ENCODE peak calls at places on chromosomes 1 and 21, in eight cellular contexts. One of them, this sample, is unnamed.

GRCh38 chr1:178502330-178502714 is 5.6 kb upstream of the CLEC20A start:
- DNase-seq in EL: no peak
- DNase-seq in AG08396: peak; percentile 5
- DNase-seq in upper lobe of right lung: no peak
- DNase-seq in cardiac muscle cell: no peak
- DNase-seq in left ventricle myocardium inferior: no peak
- DNase-seq in G401: no peak
- DNase-seq in epithelial cell of proximal tubule: no peak
- DNase-seq in this sample: no peak

GRCh38 chr1:88801575-88802208 is 89.7 kb downstream of the GTF2B start:
- DNase-seq in EL: peak; percentile 28
- DNase-seq in AG08396: no peak
- DNase-seq in upper lobe of right lung: no peak
- DNase-seq in cardiac muscle cell: no peak
- DNase-seq in left ventricle myocardium inferior: no peak
- DNase-seq in G401: no peak
- DNase-seq in epithelial cell of proximal tubule: no peak
- DNase-seq in this sample: no peak

GRCh38 chr1:59223943-59224639 is 72.8 kb upstream of the FGGY start:
- DNase-seq in EL: no peak
- DNase-seq in AG08396: no peak
- DNase-seq in upper lobe of right lung: no peak
- DNase-seq in cardiac muscle cell: peak; percentile 3
- DNase-seq in left ventricle myocardium inferior: no peak
- DNase-seq in G401: no peak
- DNase-seq in epithelial cell of proximal tubule: no peak
- DNase-seq in this sample: no peak

GRCh38 chr1:166858726-166859419 is 17.2 kb downstream of the TADA1 start:
- DNase-seq in EL: no peak
- DNase-seq in AG08396: no peak
- DNase-seq in upper lobe of right lung: no peak
- DNase-seq in cardiac muscle cell: no peak
- DNase-seq in left ventricle myocardium inferior: no peak
- DNase-seq in G401: peak; percentile 30
- DNase-seq in epithelial cell of proximal tubule: no peak
- DNase-seq in this sample: no peak

GRCh38 chr1:227944931-227945890 is 2.5 kb downstream of the WNT9A start:
- DNase-seq in EL: no peak
- DNase-seq in AG08396: no peak
- DNase-seq in upper lobe of right lung: peak; percentile 66
- DNase-seq in cardiac muscle cell: peak; percentile 22
- DNase-seq in left ventricle myocardium inferior: no peak
- DNase-seq in G401: no peak
- DNase-seq in epithelial cell of proximal tubule: no peak
- DNase-seq in this sample: no peak

GRCh38 chr1:110106013-110106941 is 6.0 kb upstream of the UBL4B start:
- DNase-seq in EL: peak; percentile 71
- DNase-seq in AG08396: peak; percentile 85
- DNase-seq in upper lobe of right lung: peak; percentile 73
- DNase-seq in cardiac muscle cell: peak; percentile 80
- DNase-seq in left ventricle myocardium inferior: peak; percentile 54
- DNase-seq in G401: peak; percentile 79
- DNase-seq in epithelial cell of proximal tubule: no peak
- DNase-seq in this sample: peak; percentile 70

GRCh38 chr21:14273736-14274538 is 58.0 kb downstream of the RBM11 start:
- DNase-seq in EL: no peak
- DNase-seq in AG08396: peak; percentile 8
- DNase-seq in upper lobe of right lung: peak; percentile 88
- DNase-seq in cardiac muscle cell: no peak
- DNase-seq in left ventricle myocardium inferior: peak; percentile 65
- DNase-seq in G401: peak; percentile 50
- DNase-seq in epithelial cell of proximal tubule: no peak
- DNase-seq in this sample: no peak

GRCh38 chr1:47437518-47438320 is at the start of gene FOXD2:
- DNase-seq in EL: peak; percentile 87
- DNase-seq in AG08396: peak; percentile 97
- DNase-seq in upper lobe of right lung: peak; percentile 95
- DNase-seq in cardiac muscle cell: peak; percentile 84
- DNase-seq in left ventricle myocardium inferior: peak; percentile 83
- DNase-seq in G401: peak; percentile 46
- DNase-seq in epithelial cell of proximal tubule: no peak
- DNase-seq in this sample: peak; percentile 95

GRCh38 chr21:39319251-39319756 is 5.9 kb upstream of the BRWD1 start:
- DNase-seq in EL: no peak
- DNase-seq in AG08396: peak; percentile 50
- DNase-seq in upper lobe of right lung: no peak
- DNase-seq in cardiac muscle cell: peak; percentile 77
- DNase-seq in left ventricle myocardium inferior: peak; percentile 49
- DNase-seq in G401: no peak
- DNase-seq in epithelial cell of proximal tubule: no peak
- DNase-seq in this sample: no peak

GRCh38 chr1:76543495-76543894 is 323.8 kb upstream of the ST6GALNAC5 start:
- DNase-seq in EL: no peak
- DNase-seq in AG08396: no peak
- DNase-seq in upper lobe of right lung: no peak
- DNase-seq in cardiac muscle cell: no peak
- DNase-seq in left ventricle myocardium inferior: no peak
- DNase-seq in G401: no peak
- DNase-seq in epithelial cell of proximal tubule: no peak
- DNase-seq in this sample: no peak

GRCh38 chr1:218765753-218766152 is 407.9 kb upstream of the LYPLAL1 start:
- DNase-seq in EL: no peak
- DNase-seq in AG08396: no peak
- DNase-seq in upper lobe of right lung: no peak
- DNase-seq in cardiac muscle cell: no peak
- DNase-seq in left ventricle myocardium inferior: no peak
- DNase-seq in G401: no peak
- DNase-seq in epithelial cell of proximal tubule: no peak
- DNase-seq in this sample: no peak

GRCh38 chr1:159040206-159040605 is 30.5 kb downstream of the IFI16 start:
- DNase-seq in EL: peak; percentile 74
- DNase-seq in AG08396: peak; percentile 46
- DNase-seq in upper lobe of right lung: no peak
- DNase-seq in cardiac muscle cell: no peak
- DNase-seq in left ventricle myocardium inferior: no peak
- DNase-seq in G401: no peak
- DNase-seq in epithelial cell of proximal tubule: no peak
- DNase-seq in this sample: no peak

GRCh38 chr21:15138475-15138874 is 73.7 kb upstream of the NRIP1 start:
- DNase-seq in EL: no peak
- DNase-seq in AG08396: no peak
- DNase-seq in upper lobe of right lung: no peak
- DNase-seq in cardiac muscle cell: no peak
- DNase-seq in left ventricle myocardium inferior: no peak
- DNase-seq in G401: peak; percentile 7
- DNase-seq in epithelial cell of proximal tubule: no peak
- DNase-seq in this sample: no peak

GRCh38 chr21:25790122-25790951 is 55.6 kb downstream of the GABPA start:
- DNase-seq in EL: peak; percentile 36
- DNase-seq in AG08396: peak; percentile 27
- DNase-seq in upper lobe of right lung: no peak
- DNase-seq in cardiac muscle cell: peak; percentile 17
- DNase-seq in left ventricle myocardium inferior: no peak
- DNase-seq in G401: peak; percentile 45
- DNase-seq in epithelial cell of proximal tubule: no peak
- DNase-seq in this sample: no peak

GRCh38 chr1:229479660-229480399 is 28.3 kb downstream of the NUP133 start:
- DNase-seq in EL: no peak
- DNase-seq in AG08396: no peak
- DNase-seq in upper lobe of right lung: no peak
- DNase-seq in cardiac muscle cell: peak; percentile 27
- DNase-seq in left ventricle myocardium inferior: no peak
- DNase-seq in G401: no peak
- DNase-seq in epithelial cell of proximal tubule: peak; percentile 2
- DNase-seq in this sample: no peak